ENCODE peak calls at places on chromosomes 7 and 10, in nine cellular contexts. Y is NCI-H2171 treated with DMSO at 0.1 percent for 48 hours, Q is HCEC 1CT, H is GM12865, O is T-helper 1 cell, M is LoVo, K is NCI-H2029, F is erythroblast, P is psoas muscle. B is an unnamed sample.

GRCh38 chr7:92608380-92609322 is 18.5 kb upstream of the FAM133B start:
- DNase-seq in O (no peak), K (peak; percentile 31), F (no peak), P (no peak), Y (peak; percentile 63), M (peak; percentile 81), H (no peak), Q (no peak), B (no peak)

GRCh38 chr7:5173490-5173889 is 16.5 kb upstream of the WIPI2 start:
- DNase-seq in K (no peak), O (no peak), P (no peak), Y (no peak), H (no peak), M (no peak), F (no peak), Q (no peak), B (no peak)

GRCh38 chr7:81031996-81032395 is 113.1 kb upstream of the SEMA3C start:
- DNase-seq in K (no peak), Q (no peak), Y (no peak), P (no peak), O (no peak), M (no peak), H (no peak), F (no peak), B (no peak)

GRCh38 chr7:116798205-116798730 is 64.1 kb upstream of the CAPZA2 start:
- DNase-seq in K (no peak), O (no peak), M (no peak), F (no peak), P (no peak), H (no peak), Q (no peak), Y (no peak), B (no peak)

GRCh38 chr10:79148452-79149344 is 79.9 kb downstream of the ZMIZ1 start:
- DNase-seq in O (no peak), H (no peak), P (peak; percentile 89), F (peak; percentile 82), M (peak; percentile 68), Y (no peak), Q (no peak), K (peak; percentile 32), B (no peak)

GRCh38 chr7:22178735-22179134 is 178.2 kb downstream of the RAPGEF5 start:
- DNase-seq in Y (no peak), H (no peak), M (no peak), F (no peak), Q (no peak), K (no peak), P (no peak), O (no peak), B (no peak)

GRCh38 chr10:84076540-84077195 is 62.6 kb upstream of the GHITM start:
- DNase-seq in Q (peak; percentile 15), F (no peak), H (peak; percentile 33), Y (no peak), M (no peak), K (no peak), P (no peak), O (no peak), B (no peak)

GRCh38 chr7:5584821-5585220 is 161.2 kb upstream of the TNRC18 start:
- DNase-seq in M (no peak), F (no peak), Q (no peak), K (no peak), Y (no peak), O (no peak), P (no peak), H (peak; percentile 81), B (no peak)

GRCh38 chr7:25456467-25457171 is 228.3 kb upstream of the NPVF start:
- DNase-seq in O (no peak), H (no peak), M (no peak), P (peak; percentile 50), Q (no peak), F (no peak), Y (peak; percentile 18), K (peak; percentile 1), B (no peak)

B was measured in effector memory CD8-positive, alpha-beta T cell.